ENCODE peak calls at places on chromosomes 16 and 17, in eight cellular contexts. A, M, O, U, N, T, G and Z are unnamed samples.

GRCh38 chr17:79005063-79005861 is 4.3 kb downstream of the CANT1 start:
- DNase-seq in M (no peak), N (no peak), O (no peak), A (peak; percentile 13), T (no peak), G (peak; percentile 70), U (no peak), Z (peak; percentile 53)

GRCh38 chr16:30115238-30115637 is 1.9 kb upstream of the GDPD3 start:
- DNase-seq in N (no peak), T (no peak), G (peak; percentile 61), A (no peak), O (no peak), M (no peak), U (no peak), Z (no peak)

GRCh38 chr16:47013910-47014309 is 40.4 kb upstream of the DNAJA2 start:
- DNase-seq in T (no peak), U (no peak), G (no peak), N (no peak), M (no peak), A (no peak), O (no peak), Z (no peak)

GRCh38 chr17:65797809-65798208 is 236.4 kb upstream of the AXIN2 start:
- DNase-seq in A (peak; percentile 5), M (no peak), O (no peak), G (no peak), U (no peak), N (peak; percentile 48), T (no peak), Z (no peak)

GRCh38 chr16:50025544-50025931 is 513 bp downstream of the CNEP1R1 start:
- DNase-seq in O (no peak), A (no peak), U (peak; percentile 32), T (no peak), M (no peak), G (peak; percentile 38), N (peak; percentile 36), Z (no peak)

GRCh38 chr16:49833796-49834195 is 22.1 kb downstream of the ZNF423 start:
- DNase-seq in N (no peak), T (peak; percentile 34), O (peak; percentile 61), M (no peak), G (no peak), U (no peak), A (no peak), Z (peak; percentile 92)

GRCh38 chr17:70525976-70526375 is 356.6 kb downstream of the KCNJ2 start:
- DNase-seq in O (no peak), A (no peak), T (no peak), U (no peak), M (no peak), N (no peak), G (no peak), Z (no peak)

GRCh38 chr17:20142268-20142667 is 133.1 kb downstream of the SPECC1 start:
- DNase-seq in N (no peak), M (no peak), A (no peak), G (no peak), T (no peak), U (no peak), O (no peak), Z (no peak)

GRCh38 chr16:46573008-46573833 is 48.0 kb downstream of the SHCBP1 start:
- DNase-seq in M (no peak), T (no peak), O (no peak), N (no peak), A (no peak), U (no peak), G (no peak), Z (no peak)

GRCh38 chr17:32943206-32943605 is 15.3 kb downstream of the TMEM98 start:
- DNase-seq in M (no peak), N (no peak), U (no peak), T (no peak), A (no peak), G (no peak), O (no peak), Z (no peak)

GRCh38 chr17:1315891-1316403 is 36.5 kb downstream of the TRARG1 start:
- DNase-seq in G (no peak), A (no peak), M (no peak), N (peak; percentile 90), O (peak; percentile 42), T (peak; percentile 63), U (no peak), Z (peak; percentile 96)

GRCh38 chr16:82643136-82643535 is 16.4 kb downstream of the CDH13 start:
- DNase-seq in A (no peak), T (no peak), U (no peak), O (no peak), N (no peak), M (no peak), G (no peak), Z (no peak)

GRCh38 chr17:79648181-79648831 is 37.5 kb upstream of the RBFOX3 start:
- DNase-seq in N (no peak), G (no peak), M (no peak), T (no peak), A (no peak), O (no peak), U (no peak), Z (no peak)

GRCh38 chr17:4110152-4110551 is 32.7 kb downstream of the ZZEF1 start:
- DNase-seq in G (no peak), N (no peak), U (no peak), A (peak; percentile 20), M (no peak), O (no peak), T (no peak), Z (no peak)

GRCh38 chr17:29042679-29043538 is at the start of gene PIPOX:
- DNase-seq in O (no peak), G (peak; percentile 63), U (no peak), M (peak; percentile 30), A (peak; percentile 54), T (no peak), N (peak; percentile 94), Z (no peak)

GRCh38 chr16:19127674-19128131 is 13.9 kb downstream of the ITPRIPL2 start:
- DNase-seq in T (no peak), N (no peak), O (no peak), U (no peak), M (peak; percentile 57), G (no peak), A (no peak), Z (no peak)

GRCh38 chr16:81165411-81166097 is 69.4 kb upstream of the GCSH start:
- DNase-seq in G (no peak), A (no peak), N (no peak), T (no peak), O (no peak), U (no peak), M (no peak), Z (no peak)

GRCh38 chr17:77423589-77424451 is 283.1 kb downstream of the SEC14L1 start:
- DNase-seq in U (no peak), O (peak; percentile 93), M (no peak), N (no peak), A (peak; percentile 97), T (peak; percentile 92), G (peak; percentile 78), Z (peak; percentile 93)

GRCh38 chr17:64016248-64016784 is 4.1 kb downstream of the ICAM2 start:
- DNase-seq in M (no peak), U (no peak), A (peak; percentile 80), N (no peak), T (no peak), O (no peak), G (no peak), Z (no peak)

GRCh38 chr16:35525979-35526590 is 2066.7 kb downstream of the TP53TG3F start:
- DNase-seq in O (no peak), T (no peak), G (no peak), A (no peak), N (no peak), M (no peak), U (no peak), Z (no peak)

GRCh38 chr17:42989146-42989545 is 8.8 kb downstream of the RUNDC1 start:
- DNase-seq in T (no peak), U (no peak), G (no peak), N (no peak), A (no peak), O (no peak), M (no peak), Z (no peak)
- H3K27ac ChIP-seq in T (no peak overlapping the region), U (no peak overlapping the region), G (no peak overlapping the region), N (no peak overlapping the region), A (no peak overlapping the region), O (no peak overlapping the region), M (no peak overlapping the region), Z (no peak overlapping the region)

GRCh38 chr17:36602030-36602737 is 801 bp downstream of the MRM1 start:
- DNase-seq in O (peak; percentile 25), T (no peak), M (no peak), G (peak; percentile 40), A (peak; percentile 26), N (no peak), U (no peak), Z (no peak)

GRCh38 chr17:36600477-36600876 is 906 bp upstream of the MRM1 start:
- DNase-seq in M (no peak), A (no peak), U (no peak), G (no peak), T (no peak), O (no peak), N (no peak), Z (no peak)

GRCh38 chr17:36601303-36602029 is at the start of gene MRM1:
- DNase-seq in U (peak; percentile 72), G (peak; percentile 96), A (peak; percentile 93), O (peak; percentile 95), N (peak; percentile 84), T (peak; percentile 96), M (peak; percentile 77), Z (peak; percentile 91)

GRCh38 chr17:36600936-36601302 is 464 bp upstream of the MRM1 start:
- DNase-seq in N (no peak), M (no peak), U (no peak), T (no peak), A (no peak), G (peak; percentile 37), O (no peak), Z (no peak)

GRCh38 chr17:36602924-36603384 is 1.6 kb downstream of the MRM1 start:
- DNase-seq in O (peak; percentile 49), G (peak; percentile 80), M (peak; percentile 54), T (peak; percentile 36), A (peak; percentile 69), N (peak; percentile 70), U (peak; percentile 48), Z (peak; percentile 43)
- H3K4me1 ChIP-seq in O (peaks cover 14% of the 10 kb centered on the region), G (peaks cover 9% of the 10 kb centered on the region), M (peaks cover 13% of the 10 kb centered on the region), T (no peaks in the 10 kb centered on the region), A (peaks cover 16% of the 10 kb centered on the region), N (no peaks in the 10 kb centered on the region), U (peaks cover 11% of the 10 kb centered on the region), Z (peaks cover 22% of the 10 kb centered on the region)

GRCh38 chr16:69325784-69326171 is 4.6 kb downstream of the PDF start:
- DNase-seq in O (no peak), T (no peak), M (no peak), U (no peak), A (no peak), G (no peak), N (no peak), Z (no peak)
- H3K27ac ChIP-seq in O (peak overlapping the region; percentile 98), T (no peak overlapping the region), M (no peak overlapping the region), U (no peak overlapping the region), A (no peak overlapping the region), G (peak overlapping the region; percentile 86), N (peak overlapping the region; percentile 24), Z (no peak overlapping the region)

GRCh38 chr16:77093999-77094398 is 97.0 kb upstream of the MON1B start:
- DNase-seq in A (no peak), O (no peak), G (no peak), T (no peak), U (no peak), N (no peak), M (no peak), Z (no peak)

DNA sequence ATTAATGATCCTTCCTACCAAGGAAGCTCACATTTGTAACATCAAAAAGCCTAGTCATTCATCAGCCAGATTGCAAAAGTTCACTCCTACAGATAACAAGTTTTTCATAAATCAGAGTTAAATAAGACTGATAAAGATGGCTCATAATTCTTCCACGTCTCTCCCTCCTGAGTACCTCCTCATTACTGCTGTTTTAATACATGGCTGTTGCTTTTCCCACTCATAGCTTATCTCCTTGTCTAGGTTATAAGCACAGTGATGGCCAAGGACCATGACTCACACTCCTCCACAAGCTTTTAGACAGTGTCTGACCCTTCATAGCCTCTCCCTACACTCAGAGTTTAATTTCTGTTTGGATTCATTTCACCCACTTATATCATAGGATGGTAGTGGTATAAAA is 100.9 kb upstream of the MON1B start:
- DNase-seq in G (peak; percentile 38), T (no peak), A (no peak), O (no peak), M (no peak), N (no peak), U (no peak), Z (no peak)
- H3K4me1 ChIP-seq in G (no peaks in the 10 kb centered on the region), T (no peaks in the 10 kb centered on the region), A (no peaks in the 10 kb centered on the region), O (no peaks in the 10 kb centered on the region), M (no peaks in the 10 kb centered on the region), N (no peaks in the 10 kb centered on the region), U (no peaks in the 10 kb centered on the region), Z (no peaks in the 10 kb centered on the region)